ENCODE peak calls at places on chromosomes 13 and 19, in nine cellular contexts. N, V, S, K, B, H, T, J and C are unnamed samples. For H3K4me1, the result is how much of the 10 kb centered on the place peaks cover.

GRCh38 chr13:33312150-33312908 is 26.8 kb upstream of the STARD13 start:
- DNase-seq in N (no peak), V (no peak), S (peak), K (no peak), B (no peak), H (no peak), T (no peak), J (peak), C (no peak)

GRCh38 chr13:31978021-31978420 is 53.6 kb upstream of the FRY start:
- DNase-seq in N (no peak), V (no peak), S (peak), K (peak), B (no peak), H (no peak), T (no peak), J (no peak), C (no peak)

GRCh38 chr19:23273594-23274412 is 23.6 kb upstream of the ZNF724 start:
- DNase-seq in N (peak), V (peak), S (peak), K (peak), B (peak), H (peak), T (peak), J (peak), C (peak)

GRCh38 chr13:97301382-97302095 is 79.4 kb downstream of the MBNL2 start:
- DNase-seq in N (no peak), V (no peak), S (no peak), K (no peak), B (no peak), H (no peak), T (no peak), J (no peak), C (no peak)

GRCh38 chr13:33798023-33798422 is 19.9 kb upstream of the RFC3 start:
- DNase-seq in N (no peak), V (no peak), S (no peak), K (no peak), B (no peak), H (no peak), T (no peak), J (no peak), C (no peak)

GRCh38 chr19:41265376-41266153 is 1.4 kb downstream of the HNRNPUL1 start:
- DNase-seq in N (no peak), V (no peak), S (peak), K (peak), B (no peak), H (no peak), T (peak), J (peak), C (no peak)

GRCh38 chr19:4600082-4600481 is 39.2 kb upstream of the TNFAIP8L1 start:
- DNase-seq in N (no peak), V (no peak), S (no peak), K (no peak), B (no peak), H (no peak), T (no peak), J (no peak), C (no peak)

GRCh38 chr13:109235901-109236300 is 550.5 kb downstream of the IRS2 start:
- DNase-seq in N (no peak), V (no peak), S (peak), K (no peak), B (no peak), H (no peak), T (no peak), J (no peak), C (no peak)

GRCh38 chr19:48991011-48991609 is 2.0 kb downstream of the GYS1 start:
- DNase-seq in N (no peak), V (no peak), S (no peak), K (no peak), B (no peak), H (no peak), T (no peak), J (no peak), C (no peak)

GRCh38 chr13:23391752-23392151 is 41.8 kb downstream of the SACS start:
- DNase-seq in N (no peak), V (no peak), S (no peak), K (peak), B (no peak), H (no peak), T (no peak), J (no peak), C (no peak)

GRCh38 chr19:52522555-52522954 is 4.9 kb upstream of the ZNF808 start:
- DNase-seq in N (no peak), V (no peak), S (no peak), K (no peak), B (no peak), H (no peak), T (no peak), J (peak), C (no peak)

GRCh38 chr13:110885966-110886365 is 28.9 kb downstream of the ANKRD10 start:
- DNase-seq in N (no peak), V (no peak), S (no peak), K (no peak), B (no peak), H (no peak), T (no peak), J (peak), C (no peak)

GRCh38 chr19:39843919-39844793 is 2.0 kb downstream of the FBL start:
- DNase-seq in N (no peak), V (peak), S (peak), K (peak), B (no peak), H (no peak), T (peak), J (peak), C (no peak)

GRCh38 chr13:23754506-23754905 is 134.7 kb downstream of the MIPEP start:
- DNase-seq in N (no peak), V (no peak), S (no peak), K (no peak), B (no peak), H (no peak), T (no peak), J (no peak), C (no peak)

GRCh38 chr13:85616275-85616674 is 182.9 kb downstream of the SLITRK6 start:
- DNase-seq in N (no peak), V (no peak), S (peak), K (peak), B (no peak), H (no peak), T (no peak), J (no peak), C (no peak)

GRCh38 chr13:21435710-21436151 is 23.4 kb downstream of the ZDHHC20 start:
- DNase-seq in N (peak), V (peak), S (peak), K (peak), B (peak), H (peak), T (peak), J (peak), C (no peak)

GRCh38 chr13:99176309-99177276 is 24.1 kb upstream of the UBAC2 start:
- DNase-seq in N (peak), V (peak), S (peak), K (peak), B (peak), H (peak), T (peak), J (peak), C (peak)

GRCh38 chr13:25744176-25744575 is 307.6 kb downstream of the SHISA2 start:
- DNase-seq in N (no peak), V (no peak), S (no peak), K (no peak), B (no peak), H (no peak), T (no peak), J (no peak), C (no peak)

GRCh38 chr13:79480954-79481684 is at the start of gene NDFIP2:
- DNase-seq in N (peak), V (peak), S (peak), K (peak), B (peak), H (peak), T (peak), J (peak), C (peak)

GRCh38 chr13:31045621-31046081 is 113.2 kb downstream of the TEX26 start:
- DNase-seq in N (no peak), V (no peak), S (peak), K (peak), B (peak), H (peak), T (peak), J (peak), C (peak)

DNA sequence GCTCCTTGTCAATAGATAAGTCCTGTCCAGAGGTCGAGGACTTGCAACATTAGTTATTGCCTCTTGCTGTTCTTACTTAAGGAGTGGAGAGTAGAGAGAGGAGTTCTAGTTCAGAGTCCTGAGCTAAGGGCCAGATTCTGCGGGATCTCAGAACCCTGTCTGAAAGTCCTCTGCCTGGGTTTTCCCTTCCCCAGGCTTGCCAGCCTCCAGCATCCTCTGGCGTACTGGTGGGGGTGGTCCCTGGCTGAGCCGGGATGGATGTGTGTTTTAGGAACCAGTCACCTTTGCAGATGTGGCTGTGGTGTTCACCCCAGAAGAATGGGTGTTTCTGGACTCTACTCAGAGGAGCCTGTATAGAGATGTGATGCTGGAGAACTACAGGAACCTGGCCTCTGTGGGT is 26.0 kb downstream of the ZNF333 start:
- DNase-seq in N (no peak), V (no peak), S (no peak), K (no peak), B (no peak), H (no peak), T (no peak), J (no peak), C (no peak)
- H3K4me1 ChIP-seq in N (under half), V (under half), S (under half), K (under half), B (under half), H (under half), T (under half), J (under half), C (under half)

DNA sequence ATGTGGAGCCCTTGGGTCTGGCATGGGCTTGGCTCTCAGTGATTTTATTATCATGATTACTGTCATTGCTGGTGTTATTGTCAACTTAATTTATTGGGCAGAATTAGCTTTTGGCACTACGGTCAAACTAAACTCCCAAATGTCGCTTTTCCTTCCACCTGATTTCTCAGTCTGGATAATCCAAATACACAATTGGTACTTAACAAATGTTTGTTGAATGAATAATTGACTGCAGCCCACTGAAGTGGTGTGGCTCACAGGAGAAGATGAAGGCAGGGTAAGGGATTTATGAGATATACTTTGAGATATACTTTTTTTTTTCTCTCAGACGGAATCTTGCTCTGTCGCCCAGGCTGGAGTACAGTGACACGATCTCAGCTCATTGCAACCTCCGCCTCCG is 1.5 kb downstream of the COLGALT1 start:
- DNase-seq in N (no peak), V (no peak), S (no peak), K (no peak), B (no peak), H (no peak), T (no peak), J (no peak), C (no peak)
- H3K27ac ChIP-seq in N (no peak), V (no peak), S (no peak), K (no peak), B (peak), H (no peak), T (peak), J (no peak), C (no peak)

DNA sequence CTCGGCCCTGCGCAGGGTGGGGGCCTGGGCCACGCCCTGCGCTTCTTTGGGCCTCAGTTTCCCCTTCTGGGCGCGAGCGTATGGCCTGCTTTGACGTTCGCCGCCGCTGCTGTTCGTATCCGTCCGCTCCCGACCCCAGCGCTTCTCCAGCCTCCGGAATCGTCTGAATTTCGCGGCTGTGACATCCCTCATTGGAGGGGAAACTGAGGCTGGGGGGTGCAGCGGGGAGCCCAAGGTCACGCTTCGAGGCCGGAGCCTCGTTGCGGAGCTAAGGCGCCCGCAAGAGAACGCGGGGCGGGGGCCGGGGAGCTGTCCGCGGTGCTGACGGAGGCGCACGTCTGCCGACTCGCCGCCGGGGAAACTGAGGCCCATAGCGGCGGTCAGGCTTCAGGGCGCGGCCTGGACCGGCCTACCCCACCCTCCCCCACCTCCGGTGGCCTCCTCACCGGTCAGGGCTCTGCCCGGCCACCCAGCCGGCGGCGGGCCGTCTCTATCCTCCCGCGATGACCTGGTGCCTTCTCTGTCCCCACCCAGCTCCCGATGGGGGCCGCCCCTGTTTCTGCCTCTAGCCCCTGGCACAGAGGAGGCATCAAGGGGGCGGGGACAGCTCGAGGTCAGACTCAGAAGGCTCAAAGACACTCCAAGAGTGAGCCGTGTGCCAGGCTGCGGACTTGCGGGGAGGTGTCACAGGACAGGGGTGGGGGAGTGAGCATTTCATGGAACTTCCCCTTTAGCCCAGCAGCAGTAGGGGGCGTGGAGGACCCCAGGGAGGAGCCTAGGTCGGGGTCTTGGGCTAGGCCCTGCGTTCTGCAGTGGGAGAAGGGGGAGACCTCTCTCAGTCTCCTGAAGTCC is 3.0 kb upstream of the APC2 start:
- DNase-seq in N (no peak), V (no peak), S (no peak), K (no peak), B (no peak), H (no peak), T (no peak), J (no peak), C (no peak)
- H3K4me3 ChIP-seq in N (no peak), V (no peak), S (no peak), K (no peak), B (no peak), H (no peak), T (peak), J (no peak), C (peak)

GRCh38 chr19:17648097-17648660 is 40.0 kb downstream of the UNC13A start:
- DNase-seq in N (no peak), V (no peak), S (no peak), K (no peak), B (no peak), H (no peak), T (no peak), J (no peak), C (no peak)
- H3K4me1 ChIP-seq in N (under half), V (under half), S (under half), K (under half), B (under half), H (under half), T (under half), J (under half), C (under half)

GRCh38 chr19:47309608-47310007 is at the start of gene C5AR1:
- DNase-seq in N (peak), V (no peak), S (no peak), K (no peak), B (no peak), H (no peak), T (no peak), J (no peak), C (no peak)
- H3K27ac ChIP-seq in N (no peak), V (no peak), S (no peak), K (no peak), B (no peak), H (no peak), T (peak), J (no peak), C (peak)

DNA sequence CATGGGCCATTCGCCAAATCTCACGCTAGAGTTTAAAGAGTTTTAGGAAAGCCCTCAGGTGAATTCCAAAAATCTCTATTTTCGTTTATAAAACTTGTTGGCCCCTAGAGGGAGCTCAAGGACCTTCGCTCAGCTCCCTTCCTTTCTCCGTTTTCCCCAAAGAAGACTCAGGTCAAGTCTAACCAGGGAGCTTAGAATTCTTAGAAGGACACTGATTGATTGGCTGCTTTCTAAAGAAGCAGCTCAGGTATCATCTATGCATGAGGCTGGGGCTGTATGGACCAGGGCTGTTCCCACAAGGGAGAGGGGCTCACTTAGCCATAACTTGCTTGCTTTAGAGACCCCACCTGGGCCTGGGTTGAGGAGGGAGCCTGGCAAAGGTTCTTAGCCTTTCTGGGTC is 20.5 kb downstream of the DZIP1 start:
- DNase-seq in N (no peak), V (peak), S (peak), K (peak), B (peak), H (no peak), T (peak), J (peak), C (no peak)
- H3K4me3 ChIP-seq in N (no peak), V (no peak), S (no peak), K (no peak), B (no peak), H (no peak), T (no peak), J (no peak), C (no peak)

GRCh38 chr19:42554046-42554575 is 25.8 kb upstream of the CEACAM1 start:
- DNase-seq in N (no peak), V (no peak), S (no peak), K (no peak), B (no peak), H (no peak), T (no peak), J (no peak), C (no peak)

GRCh38 chr19:42552086-42553065 is 24.1 kb upstream of the CEACAM1 start:
- DNase-seq in N (no peak), V (no peak), S (no peak), K (no peak), B (no peak), H (no peak), T (no peak), J (no peak), C (no peak)

GRCh38 chr19:42555317-42555716 is 27.0 kb upstream of the CEACAM1 start:
- DNase-seq in N (peak), V (no peak), S (no peak), K (no peak), B (no peak), H (no peak), T (no peak), J (peak), C (no peak)

GRCh38 chr19:42553292-42554045 is 25.2 kb upstream of the CEACAM1 start:
- DNase-seq in N (peak), V (no peak), S (peak), K (peak), B (no peak), H (no peak), T (no peak), J (no peak), C (no peak)

GRCh38 chr19:42555801-42556200 is 27.5 kb upstream of the CEACAM1 start:
- DNase-seq in N (no peak), V (no peak), S (no peak), K (no peak), B (no peak), H (no peak), T (no peak), J (no peak), C (no peak)
- H3K4me1 ChIP-seq in N (under half), V (under half), S (under half), K (under half), B (under half), H (under half), T (under half), J (under half), C (under half)

GRCh38 chr19:45884682-45885555 is 1.0 kb downstream of the IRF2BP1 start:
- DNase-seq in N (peak), V (no peak), S (peak), K (no peak), B (no peak), H (no peak), T (no peak), J (peak), C (no peak)
- H3K27ac ChIP-seq in N (peak), V (peak), S (no peak), K (peak), B (peak), H (peak), T (peak), J (peak), C (peak)

GRCh38 chr19:45528149-45528743 is 21.0 kb downstream of the VASP start:
- DNase-seq in N (no peak), V (no peak), S (peak), K (peak), B (no peak), H (no peak), T (no peak), J (peak), C (no peak)
- H3K4me3 ChIP-seq in N (no peak), V (no peak), S (no peak), K (peak), B (no peak), H (no peak), T (no peak), J (no peak), C (peak)

DNA sequence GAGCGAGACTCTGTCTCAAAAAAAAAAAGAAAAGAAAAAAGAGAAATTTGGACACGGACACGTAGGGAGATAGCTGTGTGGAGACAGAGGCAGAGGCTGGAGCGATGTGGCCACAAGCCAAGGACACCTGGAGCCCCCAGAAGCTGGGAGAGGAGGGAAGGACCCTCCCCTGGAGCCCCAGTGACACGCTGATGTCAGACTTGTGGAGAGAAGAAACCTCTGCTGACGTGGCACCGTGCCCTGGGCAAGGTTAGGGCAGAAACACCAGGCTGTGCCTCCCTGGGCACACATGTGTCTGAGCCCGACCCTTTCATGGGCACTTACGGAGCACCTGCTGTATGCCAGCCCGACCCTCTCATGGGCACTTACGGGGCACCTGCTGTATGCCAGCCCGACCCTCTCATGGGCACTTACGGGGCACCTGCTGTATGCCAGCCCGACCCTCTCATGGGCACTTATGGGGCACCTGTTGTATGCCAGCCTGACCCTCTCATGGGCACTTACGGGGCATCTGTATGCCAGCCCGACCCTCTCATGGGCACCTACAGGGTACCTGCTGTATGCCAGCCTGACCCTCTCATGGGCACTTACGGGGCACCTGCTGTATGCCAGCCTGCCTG is 17.8 kb downstream of the ARID3A start:
- DNase-seq in N (no peak), V (no peak), S (no peak), K (no peak), B (no peak), H (no peak), T (no peak), J (no peak), C (no peak)
- H3K4me1 ChIP-seq in N (under half), V (under half), S (under half), K (under half), B (under half), H (under half), T (under half), J (under half), C (under half)